ENCODE peak calls at places on chromosomes 4 and X, in seven cellular contexts. R, D, H, Y, G, S and E are unnamed samples.

GRCh38 chrX:46693149-46693548 is 65.8 kb downstream of the SLC9A7 start:
- DNase-seq in R (no peak), G (no peak), Y (no peak), D (no peak), S (no peak), H (no peak), E (no peak)

GRCh38 chrX:107205770-107206696 is at the start of the genes DNAAF6 and NUP62CL:
- DNase-seq in Y (peak), R (peak), G (peak), H (peak), S (no peak), D (no peak), E (peak)

GRCh38 chrX:55777596-55777995 is 60.0 kb downstream of the RRAGB start:
- DNase-seq in H (no peak), D (no peak), G (no peak), R (no peak), S (no peak), Y (no peak), E (no peak)

GRCh38 chrX:8649969-8650368 is 82.0 kb downstream of the ANOS1 start:
- DNase-seq in Y (no peak), G (no peak), R (no peak), D (no peak), H (no peak), S (no peak), E (no peak)

GRCh38 chrX:48958635-48959094 is 1.3 kb upstream of the OTUD5 start:
- DNase-seq in D (peak), S (no peak), H (peak), Y (peak), R (peak), G (peak), E (peak)

GRCh38 chr4:109728385-109728784 is 1.5 kb downstream of the PLA2G12A start:
- DNase-seq in S (no peak), H (no peak), R (no peak), G (no peak), Y (no peak), D (no peak), E (no peak)

GRCh38 chr4:111323916-111324315 is 701.0 kb upstream of the PITX2 start:
- DNase-seq in H (no peak), Y (no peak), S (no peak), R (peak), G (no peak), D (peak), E (no peak)

GRCh38 chr4:3823496-3824341 is 57.5 kb downstream of the ADRA2C start:
- DNase-seq in G (no peak), R (no peak), D (no peak), H (no peak), S (no peak), Y (no peak), E (no peak)

GRCh38 chr4:92952426-92952825 is 648.7 kb downstream of the GRID2 start:
- DNase-seq in S (no peak), D (no peak), Y (no peak), H (no peak), R (no peak), G (no peak), E (no peak)

GRCh38 chr4:39975488-39976089 is 2.1 kb downstream of the PDS5A start:
- DNase-seq in D (peak), S (no peak), Y (no peak), G (no peak), R (peak), H (no peak), E (no peak)

GRCh38 chr4:65437102-65437501 is 233.2 kb downstream of the EPHA5 start:
- DNase-seq in R (no peak), H (no peak), Y (no peak), D (no peak), S (no peak), G (peak), E (no peak)

GRCh38 chr4:184415071-184415470 is 59.3 kb downstream of the IRF2 start:
- DNase-seq in G (no peak), Y (no peak), H (no peak), R (no peak), D (no peak), S (no peak), E (no peak)